ENCODE peak calls at places on chromosome 1, in four cellular contexts. K is anterior cingulate cortex, P is globus pallidus, R is GM12891. I is an unnamed sample.

GRCh38 chr1:21268281-21269239 is 21.7 kb downstream of the ECE1 start:
- DNase-seq in K (no peak), P (no peak), R (no peak), I (no peak)

GRCh38 chr1:12159826-12160225 is 7.0 kb upstream of the TNFRSF1B start:
- DNase-seq in K (no peak), P (no peak), R (no peak), I (no peak)

GRCh38 chr1:59928996-59929395 is 2.4 kb upstream of the CYP2J2 start:
- DNase-seq in K (no peak), P (no peak), R (no peak), I (no peak)

GRCh38 chr1:56034222-56034621 is 545.1 kb downstream of the PLPP3 start:
- DNase-seq in K (no peak), P (no peak), R (no peak), I (no peak)

GRCh38 chr1:173424786-173425407 is 52.2 kb upstream of the PRDX6 start:
- DNase-seq in K (no peak), P (no peak), R (no peak), I (no peak)

GRCh38 chr1:156591432-156592157 is at the start of gene NAXE:
- DNase-seq in K (peak), P (peak), R (peak), I (peak)

GRCh38 chr1:229282295-229282823 is 11.4 kb downstream of the RAB4A start:
- DNase-seq in K (no peak), P (no peak), R (no peak), I (no peak)

GRCh38 chr1:171611306-171611705 is 10.7 kb upstream of the MYOCOS start:
- DNase-seq in K (no peak), P (no peak), R (no peak), I (no peak)

GRCh38 chr1:200732438-200732837 is 6.3 kb upstream of the CAMSAP2 start:
- DNase-seq in K (no peak), P (no peak), R (no peak), I (no peak)